ENCODE peak calls at places on chromosomes 6 and 20, in ten cellular contexts. L is adrenal gland; G is CD4-positive, alpha-beta T cell; R is T-helper 9 cell; H is Calu3; B is activated CD4-positive, CD25-positive, alpha-beta regulatory T cell; V is iPS-NIHi11; J is midbrain; X is lower leg skin; D is AG08396. T is an unnamed sample.

GRCh38 chr6:15892369-15892768 is 229.5 kb upstream of the DTNBP1 start:
- DNase-seq in L (no peak), G (no peak), R (no peak), H (no peak), B (no peak), V (no peak), J (no peak), X (no peak), D (no peak), T (no peak)

GRCh38 chr6:14799928-14800327 is 445.9 kb upstream of the JARID2 start:
- DNase-seq in L (peak; percentile 69), G (no peak), R (no peak), H (peak; percentile 38), B (no peak), V (peak; percentile 63), J (peak; percentile 78), X (no peak), D (peak; percentile 61), T (no peak)

GRCh38 chr20:33474963-33475362 is 14.9 kb upstream of the CBFA2T2 start:
- DNase-seq in L (no peak), G (no peak), R (no peak), H (no peak), B (no peak), V (no peak), J (no peak), X (no peak), D (no peak), T (no peak)

GRCh38 chr6:118825661-118826060 is 68.3 kb upstream of the ASF1A start:
- DNase-seq in L (no peak), G (no peak), R (no peak), H (no peak), B (no peak), V (no peak), J (no peak), X (no peak), D (no peak), T (no peak)

GRCh38 chr20:37494301-37494700 is 26.7 kb upstream of the NNAT start:
- DNase-seq in L (peak; percentile 11), G (no peak), R (no peak), H (no peak), B (no peak), V (no peak), J (no peak), X (peak; percentile 49), D (no peak), T (no peak)

GRCh38 chr6:73382462-73383113 is 12.0 kb upstream of the DDX43 start:
- DNase-seq in L (no peak), G (no peak), R (no peak), H (peak; percentile 30), B (no peak), V (no peak), J (no peak), X (no peak), D (no peak), T (no peak)

GRCh38 chr6:1597121-1597744 is 12.5 kb upstream of the FOXC1 start:
- DNase-seq in L (no peak), G (no peak), R (no peak), H (no peak), B (no peak), V (no peak), J (no peak), X (no peak), D (no peak), T (no peak)

GRCh38 chr6:34238507-34239239 is 2.0 kb downstream of the HMGA1 start:
- DNase-seq in L (peak; percentile 14), G (no peak), R (no peak), H (no peak), B (no peak), V (no peak), J (no peak), X (peak; percentile 82), D (peak; percentile 9), T (peak; percentile 15)

GRCh38 chr6:22774129-22774528 is 204.8 kb downstream of the HDGFL1 start:
- DNase-seq in L (no peak), G (no peak), R (no peak), H (no peak), B (no peak), V (no peak), J (no peak), X (no peak), D (no peak), T (no peak)

GRCh38 chr20:6277661-6278060 is 154.8 kb upstream of the FERMT1 start:
- DNase-seq in L (no peak), G (no peak), R (no peak), H (no peak), B (no peak), V (no peak), J (no peak), X (no peak), D (no peak), T (no peak)

GRCh38 chr20:64069614-64070243 is 6.7 kb downstream of the TCEA2 start:
- DNase-seq in L (no peak), G (no peak), R (no peak), H (peak; percentile 84), B (no peak), V (peak; percentile 93), J (no peak), X (no peak), D (peak; percentile 67), T (peak; percentile 87)

GRCh38 chr6:74319292-74319691 is 623.3 kb downstream of the CD109 start:
- DNase-seq in L (no peak), G (no peak), R (no peak), H (no peak), B (no peak), V (peak; percentile 14), J (no peak), X (no peak), D (no peak), T (no peak)

GRCh38 chr20:10271470-10272219 is 53.0 kb downstream of the SNAP25 start:
- DNase-seq in L (no peak), G (no peak), R (no peak), H (no peak), B (no peak), V (no peak), J (no peak), X (no peak), D (peak; percentile 15), T (no peak)

GRCh38 chr6:72976389-72976900 is 248.9 kb downstream of the KHDC1L start:
- DNase-seq in L (no peak), G (no peak), R (no peak), H (no peak), B (no peak), V (no peak), J (no peak), X (no peak), D (no peak), T (no peak)

GRCh38 chr6:87276624-87277023 is 45.8 kb upstream of the SMIM8 start:
- DNase-seq in L (no peak), G (no peak), R (no peak), H (no peak), B (no peak), V (no peak), J (no peak), X (no peak), D (no peak), T (no peak)

GRCh38 chr6:135506270-135506997 is 8.9 kb upstream of the AHI1 start:
- DNase-seq in L (no peak), G (no peak), R (no peak), H (peak; percentile 8), B (no peak), V (peak; percentile 22), J (peak; percentile 18), X (no peak), D (peak; percentile 20), T (no peak)

GRCh38 chr6:23659125-23659524 is 466.9 kb upstream of the NRSN1 start:
- DNase-seq in L (no peak), G (no peak), R (no peak), H (peak; percentile 66), B (no peak), V (peak; percentile 42), J (peak; percentile 73), X (no peak), D (no peak), T (no peak)

GRCh38 chr6:142331075-142331551 is 29.3 kb downstream of the ADGRG6 start:
- DNase-seq in L (no peak), G (peak; percentile 28), R (no peak), H (no peak), B (no peak), V (no peak), J (no peak), X (no peak), D (peak; percentile 15), T (no peak)

GRCh38 chr6:32152414-32153251 is 894 bp upstream of the PRRT1 start:
- DNase-seq in L (peak; percentile 34), G (no peak), R (no peak), H (no peak), B (no peak), V (no peak), J (peak; percentile 37), X (no peak), D (peak; percentile 52), T (no peak)

GRCh38 chr6:109867009-109867969 is 110.8 kb upstream of the GPR6 start:
- DNase-seq in L (peak; percentile 72), G (no peak), R (no peak), H (no peak), B (no peak), V (no peak), J (peak; percentile 81), X (peak; percentile 85), D (no peak), T (no peak)

GRCh38 chr6:14510038-14510437 is 392.5 kb downstream of the CD83 start:
- DNase-seq in L (no peak), G (no peak), R (no peak), H (no peak), B (no peak), V (no peak), J (no peak), X (no peak), D (no peak), T (no peak)

GRCh38 chr6:127812985-127813681 is 87.7 kb downstream of the THEMIS start:
- DNase-seq in L (no peak), G (no peak), R (no peak), H (no peak), B (no peak), V (no peak), J (no peak), X (no peak), D (no peak), T (no peak)

GRCh38 chr20:10632681-10633509 is 40.9 kb downstream of the JAG1 start:
- DNase-seq in L (no peak), G (no peak), R (no peak), H (no peak), B (no peak), V (no peak), J (no peak), X (peak; percentile 69), D (no peak), T (no peak)

GRCh38 chr20:62069741-62070216 is 4.1 kb upstream of the TAF4 start:
- DNase-seq in L (peak; percentile 78), G (no peak), R (no peak), H (no peak), B (no peak), V (no peak), J (no peak), X (no peak), D (peak; percentile 63), T (no peak)

GRCh38 chr6:10415593-10416480 is 963 bp upstream of the TFAP2A start:
- DNase-seq in L (no peak), G (no peak), R (no peak), H (no peak), B (no peak), V (no peak), J (no peak), X (no peak), D (no peak), T (no peak)

GRCh38 chr6:128064540-128064895 is 163.7 kb upstream of the THEMIS start:
- DNase-seq in L (no peak), G (no peak), R (no peak), H (no peak), B (no peak), V (no peak), J (no peak), X (no peak), D (no peak), T (no peak)

GRCh38 chr6:129644567-129645015 is 65.4 kb downstream of the ARHGAP18 start:
- DNase-seq in L (no peak), G (no peak), R (no peak), H (no peak), B (no peak), V (no peak), J (no peak), X (no peak), D (no peak), T (no peak)

GRCh38 chr6:105310371-105310770 is 92.5 kb downstream of the PREP start:
- DNase-seq in L (no peak), G (no peak), R (no peak), H (peak; percentile 15), B (no peak), V (no peak), J (no peak), X (no peak), D (no peak), T (no peak)

T was measured in D721Med.